ENCODE peak calls at places on chromosomes 4 and X, in five cellular contexts. Q is stimulated activated naive CD8-positive, alpha-beta T cell treated with anti-CD3 and anti-CD28 coated beads, Interleukin-15, Interleukin-2, amounts not matched to agents 100 U/mL and 50 U/mL, for 24 hours; D is WERI-Rb-1; R is T-helper 2 cell; O is NCI-H1092 treated with DMSO at 0.1 percent for 48 hours. A is an unnamed sample.

GRCh38 chrX:108199691-108200090 is 108.1 kb downstream of the ATG4A start:
- DNase-seq in R (no peak), O (peak), Q (peak), D (peak), A (peak)

GRCh38 chr4:912548-913279 is 19.4 kb downstream of the GAK start:
- DNase-seq in D (no peak), R (no peak), O (no peak), Q (no peak), A (no peak)

GRCh38 chr4:148369919-148370318 is 72.3 kb downstream of the NR3C2 start:
- DNase-seq in R (no peak), D (no peak), Q (no peak), O (no peak), A (no peak)

GRCh38 chrX:48864210-48864609 is 28.8 kb upstream of the PCSK1N start:
- DNase-seq in R (no peak), D (no peak), O (no peak), Q (no peak), A (no peak)

GRCh38 chr4:40586034-40586433 is 43.6 kb downstream of the RBM47 start:
- DNase-seq in D (no peak), O (no peak), R (no peak), Q (no peak), A (no peak)

GRCh38 chr4:94757192-94758140 is at the start of gene BMPR1B:
- DNase-seq in Q (peak), D (peak), O (no peak), R (no peak), A (peak)

GRCh38 chrX:1589356-1590130 is 1.9 kb upstream of the AKAP17A start:
- DNase-seq in Q (no peak), R (no peak), D (no peak), O (no peak), A (no peak)

GRCh38 chr4:174521800-174522182 is 497 bp downstream of the HPGD start:
- DNase-seq in Q (peak), R (no peak), O (peak), D (peak), A (peak)

GRCh38 chr4:135598151-135598550 is 1396.6 kb upstream of the PABPC4L start:
- DNase-seq in D (no peak), R (no peak), Q (no peak), O (no peak), A (no peak)

GRCh38 chr4:183989931-183990330 is 84.8 kb downstream of the STOX2 start:
- DNase-seq in R (no peak), D (no peak), Q (no peak), O (no peak), A (no peak)

GRCh38 chr4:47534772-47535171 is 49.7 kb downstream of the ATP10D start:
- DNase-seq in Q (no peak), R (no peak), D (no peak), O (no peak), A (no peak)

GRCh38 chr4:47839259-47839658 is 1.4 kb upstream of the CORIN start:
- DNase-seq in D (no peak), Q (peak), O (no peak), R (peak), A (no peak)

GRCh38 chr4:73251384-73251783 is 7.2 kb downstream of the ANKRD17 start:
- DNase-seq in D (no peak), Q (no peak), O (no peak), R (no peak), A (no peak)

GRCh38 chr4:133188433-133189175 is 39.5 kb downstream of the PCDH10 start:
- DNase-seq in D (no peak), Q (no peak), R (no peak), O (no peak), A (no peak)